ENCODE peak calls at places on chromosomes 7 and 10, in seven cellular contexts. I, Z, E, Y, L, C and R are unnamed samples. For H3K4me1, the result is how much of the 10 kb centered on the place peaks cover.

GRCh38 chr7:703049-703448 is 23.4 kb upstream of the DNAAF5 start:
- DNase-seq in I (no peak), Z (no peak), E (no peak), Y (no peak), L (no peak), C (no peak), R (peak)

GRCh38 chr10:50291261-50291850 is 40.0 kb upstream of the ASAH2 start:
- DNase-seq in I (no peak), Z (peak), E (no peak), Y (no peak), L (peak), C (no peak), R (no peak)

GRCh38 chr7:26279405-26279804 is 12.3 kb upstream of the SNX10 start:
- DNase-seq in I (no peak), Z (no peak), E (no peak), Y (peak), L (no peak), C (no peak), R (no peak)

GRCh38 chr7:155007947-155008346 is 5.0 kb upstream of the PAXIP1 start:
- DNase-seq in I (no peak), Z (peak), E (peak), Y (peak), L (no peak), C (no peak), R (peak)

GRCh38 chr7:7228472-7228871 is 46.1 kb downstream of the C1GALT1 start:
- DNase-seq in I (no peak), Z (no peak), E (no peak), Y (no peak), L (peak), C (no peak), R (no peak)

GRCh38 chr7:1041471-1042160 is 2.7 kb upstream of the GPR146 start:
- DNase-seq in I (no peak), Z (no peak), E (no peak), Y (no peak), L (peak), C (no peak), R (no peak)

GRCh38 chr7:139544645-139545044 is 21.2 kb downstream of the CLEC2L start:
- DNase-seq in I (no peak), Z (no peak), E (peak), Y (no peak), L (no peak), C (no peak), R (no peak)

GRCh38 chr10:29856295-29856694 is 203.1 kb downstream of the JCAD start:
- DNase-seq in I (no peak), Z (no peak), E (no peak), Y (no peak), L (no peak), C (no peak), R (no peak)

GRCh38 chr7:2309889-2310331 is 4.3 kb downstream of the SNX8 start:
- DNase-seq in I (no peak), Z (peak), E (no peak), Y (peak), L (peak), C (no peak), R (peak)

GRCh38 chr7:158310924-158311713 is 276.5 kb downstream of the PTPRN2 start:
- DNase-seq in I (no peak), Z (no peak), E (no peak), Y (no peak), L (no peak), C (no peak), R (no peak)

GRCh38 chr7:98870807-98871491 is 1.1 kb upstream of the TMEM130 start:
- DNase-seq in I (no peak), Z (no peak), E (no peak), Y (no peak), L (no peak), C (no peak), R (peak)

GRCh38 chr10:24128066-24128751 is 80.7 kb upstream of the KIAA1217 start:
- DNase-seq in I (no peak), Z (no peak), E (no peak), Y (no peak), L (no peak), C (no peak), R (no peak)

GRCh38 chr7:25857376-25858067 is 294.5 kb upstream of the NFE2L3 start:
- DNase-seq in I (no peak), Z (peak), E (peak), Y (no peak), L (peak), C (peak), R (peak)

GRCh38 chr10:76560338-76560737 is 1077.3 kb downstream of the KCNMA1 start:
- DNase-seq in I (no peak), Z (no peak), E (no peak), Y (peak), L (no peak), C (no peak), R (no peak)

GRCh38 chr7:519974-520458 is 370 bp upstream of the PDGFA start:
- DNase-seq in I (no peak), Z (peak), E (peak), Y (no peak), L (peak), C (no peak), R (peak)

GRCh38 chr10:122648599-122649428 is 50.8 kb downstream of the C10orf120 start:
- DNase-seq in I (no peak), Z (peak), E (peak), Y (peak), L (peak), C (peak), R (peak)

GRCh38 chr10:133264455-133264854 is 12.2 kb downstream of the ADAM8 start:
- DNase-seq in I (no peak), Z (no peak), E (no peak), Y (no peak), L (no peak), C (peak), R (no peak)

GRCh38 chr7:26202019-26202985 is 757 bp downstream of the CBX3 start:
- DNase-seq in I (no peak), Z (no peak), E (peak), Y (no peak), L (no peak), C (peak), R (no peak)

GRCh38 chr7:133742709-133743538 is 384.2 kb upstream of the LRGUK start:
- DNase-seq in I (no peak), Z (peak), E (peak), Y (no peak), L (peak), C (no peak), R (peak)

GRCh38 chr10:114507449-114507848 is 103.1 kb upstream of the AFAP1L2 start:
- DNase-seq in I (no peak), Z (no peak), E (no peak), Y (no peak), L (no peak), C (peak), R (no peak)

GRCh38 chr10:43195557-43195956 is 57.3 kb downstream of the CSGALNACT2 start:
- DNase-seq in I (no peak), Z (no peak), E (peak), Y (no peak), L (no peak), C (no peak), R (peak)

GRCh38 chr10:124650820-124651401 is 93.3 kb downstream of the FAM53B start:
- DNase-seq in I (no peak), Z (no peak), E (no peak), Y (no peak), L (no peak), C (no peak), R (no peak)

DNA sequence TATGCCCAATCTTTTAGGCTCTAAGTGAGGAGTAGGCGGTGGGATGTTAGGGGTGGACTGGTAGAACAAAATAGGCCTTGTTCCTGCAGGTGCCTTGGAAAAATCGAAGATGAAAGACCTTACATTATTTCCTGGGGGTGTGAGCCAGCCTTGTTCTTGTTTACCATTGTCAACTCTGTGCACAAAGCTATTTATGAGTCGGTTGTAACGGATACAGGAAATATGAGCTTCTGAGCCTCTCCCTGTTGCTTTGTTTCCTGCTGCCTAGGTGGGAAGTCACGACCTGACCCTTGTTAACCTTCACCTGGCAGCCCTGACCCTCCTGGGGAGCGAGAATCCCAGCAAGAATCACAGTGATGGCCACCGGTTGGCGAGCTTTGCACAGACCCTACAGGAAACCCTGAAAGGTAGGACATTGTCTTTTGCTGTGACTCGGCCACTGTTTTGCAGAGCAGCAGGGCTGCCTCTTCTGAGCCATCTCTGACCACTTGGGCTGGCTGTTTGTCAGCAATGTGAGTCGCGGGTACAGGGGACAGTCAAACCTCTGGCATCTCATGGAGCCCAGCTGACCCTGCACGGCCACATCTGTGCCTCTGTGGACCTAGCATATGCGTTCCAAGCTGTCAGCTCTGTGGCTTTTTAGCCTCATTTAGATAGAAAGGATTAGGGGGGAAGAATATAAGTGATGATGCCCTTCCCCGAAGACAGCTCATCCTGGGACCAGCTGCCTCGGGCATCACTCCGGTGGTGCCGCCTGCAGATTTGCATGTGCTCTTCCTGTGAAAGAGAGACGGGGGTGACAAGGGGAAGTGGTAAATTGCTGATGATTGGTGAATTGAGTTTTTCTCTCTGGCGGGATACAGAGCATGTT is 102.1 kb upstream of the ANLN start:
- DNase-seq in I (no peak), Z (no peak), E (peak), Y (peak), L (no peak), C (peak), R (peak)
- H3K9ac ChIP-seq in I (no peak), Z (no peak), E (no peak), Y (peak), L (no peak), C (peak), R (no peak)

GRCh38 chr10:1253476-1254353 is 197.5 kb downstream of the WDR37 start:
- DNase-seq in I (no peak), Z (no peak), E (no peak), Y (no peak), L (no peak), C (no peak), R (peak)
- H3K4me1 ChIP-seq in I (under half), Z (under half), E (under half), Y (under half), L (under half), C (under half), R (under half)

DNA sequence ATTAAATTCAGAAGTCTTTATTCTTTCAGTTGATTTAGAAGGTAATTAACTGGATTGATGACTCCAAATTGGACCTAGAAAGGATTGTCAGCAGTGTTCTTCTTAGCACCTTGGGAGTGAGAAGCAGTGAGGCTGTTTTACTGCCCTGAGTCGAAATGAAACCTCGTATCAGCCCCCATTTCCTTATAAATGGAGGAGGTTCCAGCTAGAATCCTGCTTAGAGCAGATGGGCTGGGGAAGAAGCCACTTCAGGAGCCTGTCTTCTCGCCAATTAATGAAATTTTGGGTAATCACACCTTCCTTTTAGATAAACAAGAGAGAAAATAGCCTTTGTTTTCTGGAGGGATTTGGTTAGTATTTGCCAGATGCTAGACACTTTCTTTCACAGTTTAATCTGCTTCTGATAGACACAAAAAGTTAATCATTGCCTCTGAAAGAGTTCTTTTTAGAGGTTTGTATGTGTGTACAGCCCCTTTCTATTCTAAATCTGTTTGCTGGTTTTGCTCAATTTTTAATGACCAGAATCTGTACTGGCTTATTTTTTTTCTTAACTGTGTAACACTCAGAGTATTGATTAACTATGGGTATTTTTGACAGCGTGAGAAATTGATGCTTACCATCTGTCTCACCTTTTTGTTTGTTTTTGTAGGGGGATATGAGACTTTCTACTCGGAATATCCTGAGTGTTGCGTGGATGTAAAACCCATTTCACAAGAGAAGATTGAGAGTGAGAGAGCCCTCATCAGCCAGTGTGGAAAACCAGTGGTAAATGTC is 4.6 kb downstream of the DUSP5 start:
- DNase-seq in I (no peak), Z (no peak), E (no peak), Y (no peak), L (no peak), C (no peak), R (no peak)
- H3K9ac ChIP-seq in I (peak), Z (peak), E (peak), Y (no peak), L (peak), C (no peak), R (peak)

GRCh38 chr10:84341983-84342382 is 13.6 kb downstream of the CCSER2 start:
- DNase-seq in I (no peak), Z (no peak), E (no peak), Y (no peak), L (no peak), C (no peak), R (no peak)
- H3K4me1 ChIP-seq in I (under half), Z (under half), E (under half), Y (under half), L (under half), C (under half), R (under half)

DNA sequence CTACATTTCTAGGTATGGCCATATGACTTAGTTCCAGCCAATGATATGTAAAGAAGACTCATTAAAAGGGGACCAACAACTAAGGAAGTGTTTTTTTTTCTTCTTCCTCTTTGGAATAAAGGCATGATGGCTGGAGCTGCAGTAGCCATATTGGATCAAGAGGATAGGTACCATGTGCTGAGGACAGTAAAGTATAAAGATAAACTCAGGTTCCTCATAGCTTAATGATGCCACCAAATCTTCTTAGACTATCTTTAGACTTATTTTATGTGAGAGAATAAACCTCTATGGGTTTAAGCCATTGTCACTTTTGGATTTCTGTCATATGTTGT is 85.3 kb downstream of the ANLN start:
- DNase-seq in I (no peak), Z (no peak), E (no peak), Y (no peak), L (no peak), C (no peak), R (no peak)
- H3K9ac ChIP-seq in I (no peak), Z (no peak), E (no peak), Y (no peak), L (no peak), C (no peak), R (no peak)